ENCODE peak calls at places on chromosomes 3 and 15, in eight cellular contexts. C is PC-3, J is neural progenitor cell, A is foreskin fibroblast, F is ovary, Q is lower leg skin, E is AG09309, W is mesendoderm. D is an unnamed sample.

GRCh38 chr3:106206165-106206564 is 337.4 kb upstream of the CBLB start:
- DNase-seq in Q (no peak), E (no peak), W (no peak), F (no peak), A (peak; percentile 49), J (no peak), C (peak; percentile 14), D (peak; percentile 70)

GRCh38 chr3:31534036-31534435 is 1.3 kb downstream of the STT3B start:
- DNase-seq in J (no peak), A (no peak), E (no peak), C (peak; percentile 37), Q (no peak), W (no peak), F (no peak), D (peak; percentile 41)

GRCh38 chr3:185986201-185986600 is 48.4 kb upstream of the TRA2B start:
- DNase-seq in W (no peak), C (no peak), Q (peak; percentile 85), A (no peak), F (no peak), E (no peak), J (no peak), D (no peak)

GRCh38 chr15:98896802-98897732 is 110.5 kb downstream of the PGPEP1L start:
- DNase-seq in A (peak; percentile 96), E (peak; percentile 100), C (peak; percentile 97), F (no peak), J (no peak), Q (no peak), W (peak; percentile 86), D (no peak)

GRCh38 chr15:69587731-69588130 is 135.1 kb downstream of the RPLP1 start:
- DNase-seq in Q (no peak), A (no peak), E (no peak), W (no peak), J (no peak), C (no peak), F (no peak), D (no peak)

GRCh38 chr15:61743352-61743909 is 316.8 kb downstream of the VPS13C start:
- DNase-seq in W (no peak), F (no peak), C (no peak), E (no peak), A (no peak), Q (no peak), J (no peak), D (no peak)

GRCh38 chr3:50164056-50164455 is 8.9 kb downstream of the SEMA3F start:
- DNase-seq in Q (peak; percentile 97), J (no peak), E (peak; percentile 88), A (peak; percentile 94), W (no peak), C (peak; percentile 98), F (peak; percentile 75), D (no peak)

GRCh38 chr15:42012241-42012640 is 8.6 kb downstream of the PLA2G4E start:
- DNase-seq in E (no peak), Q (no peak), F (no peak), A (no peak), W (no peak), J (no peak), C (no peak), D (no peak)

GRCh38 chr3:12138044-12138443 is 20.7 kb downstream of the TIMP4 start:
- DNase-seq in E (no peak), J (peak; percentile 56), C (peak; percentile 58), Q (no peak), A (peak; percentile 46), W (peak; percentile 41), F (no peak), D (peak; percentile 25)

GRCh38 chr15:80210612-80211554 is 41.1 kb downstream of the CTXND1 start:
- DNase-seq in F (no peak), W (no peak), Q (no peak), J (no peak), C (no peak), E (no peak), A (no peak), D (no peak)

GRCh38 chr3:112097378-112097777 is 11.2 kb downstream of the C3orf52 start:
- DNase-seq in F (no peak), W (peak; percentile 48), A (peak; percentile 98), J (no peak), C (peak; percentile 100), E (peak; percentile 97), Q (no peak), D (no peak)

GRCh38 chr3:12663936-12664908 is at the start of gene RAF1:
- DNase-seq in A (peak; percentile 99), J (peak; percentile 100), F (peak; percentile 99), C (peak; percentile 99), E (peak; percentile 92), W (peak; percentile 99), Q (peak; percentile 99), D (peak; percentile 97)

GRCh38 chr15:59918994-59919951 is 84.8 kb upstream of the FOXB1 start:
- DNase-seq in J (no peak), W (no peak), Q (no peak), E (peak; percentile 11), C (peak; percentile 71), F (no peak), A (peak; percentile 20), D (no peak)

GRCh38 chr3:17801131-17801530 is 58.7 kb upstream of the TBC1D5 start:
- DNase-seq in A (no peak), J (no peak), W (no peak), E (no peak), Q (no peak), C (peak; percentile 52), F (no peak), D (no peak)

GRCh38 chr15:39741258-39741657 is 41.4 kb downstream of the FSIP1 start:
- DNase-seq in C (no peak), E (no peak), J (no peak), Q (no peak), F (no peak), W (no peak), A (peak; percentile 15), D (no peak)

GRCh38 chr15:38217181-38217580 is 35.5 kb upstream of the SPRED1 start:
- DNase-seq in Q (no peak), C (peak; percentile 82), W (no peak), F (no peak), E (no peak), J (no peak), A (peak; percentile 58), D (peak; percentile 78)

GRCh38 chr3:123111640-123112039 is 44.8 kb downstream of the PDIA5 start:
- DNase-seq in E (no peak), Q (no peak), W (no peak), C (no peak), F (no peak), A (no peak), J (no peak), D (no peak)

GRCh38 chr3:31960793-31961431 is 20.1 kb downstream of the OSBPL10 start:
- DNase-seq in Q (no peak), F (no peak), W (peak; percentile 83), A (peak; percentile 60), C (peak; percentile 84), J (no peak), E (no peak), D (no peak)

GRCh38 chr3:56025316-56025715 is 443.0 kb downstream of the ERC2 start:
- DNase-seq in J (no peak), A (no peak), F (no peak), C (no peak), Q (no peak), E (no peak), W (no peak), D (no peak)

GRCh38 chr3:37245003-37245402 is 70.6 kb upstream of the LRRFIP2 start:
- DNase-seq in W (no peak), A (no peak), E (no peak), C (no peak), J (no peak), F (no peak), Q (no peak), D (no peak)
- H3K4me3 ChIP-seq in W (no peak overlapping the region), A (peak overlapping the region; percentile 99), E (peak overlapping the region; percentile 91), C (peak overlapping the region; percentile 87), J (peak overlapping the region; percentile 65), F (no peak overlapping the region), Q (no peak overlapping the region), D (peak overlapping the region; percentile 97)

DNA sequence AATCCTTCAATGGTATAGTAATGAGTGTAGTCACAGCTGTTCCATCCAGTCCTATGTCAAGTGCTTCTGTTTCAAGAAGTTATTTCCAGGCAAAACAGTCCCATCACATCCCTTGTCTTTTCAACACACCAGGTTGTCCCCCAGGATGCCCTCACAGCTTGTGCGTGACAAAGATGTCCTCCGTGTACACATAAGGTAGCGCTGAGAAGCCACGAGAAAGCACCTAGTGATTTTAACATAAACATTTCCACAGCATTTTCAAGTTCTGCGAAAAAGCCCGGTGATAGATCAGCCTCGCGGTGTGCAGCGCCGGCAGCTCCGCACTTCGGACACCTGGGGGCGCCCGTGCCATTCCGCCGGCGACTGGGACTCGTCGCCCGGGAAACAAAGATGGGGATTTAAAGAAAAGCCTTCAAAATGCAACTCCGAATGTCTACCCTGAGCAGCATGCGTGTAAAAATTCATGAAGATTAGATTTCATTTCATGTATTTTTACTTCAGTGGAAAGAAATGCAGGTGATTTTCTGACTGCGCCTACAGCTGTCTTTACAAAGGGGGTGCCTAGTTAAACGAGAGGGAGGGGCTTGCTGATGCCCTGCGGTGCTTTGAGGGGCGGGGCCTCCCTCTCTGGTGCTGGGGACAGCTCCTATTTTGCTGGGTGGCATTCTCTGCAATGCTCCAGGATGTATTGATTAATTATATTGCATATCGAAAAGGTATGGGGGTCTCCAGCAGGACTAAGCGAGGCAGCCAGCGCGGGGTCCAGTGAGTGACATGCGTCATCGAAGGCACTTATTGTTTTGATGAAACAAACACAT is 49.9 kb downstream of the KY start:
- DNase-seq in A (peak; percentile 60), J (peak; percentile 92), Q (no peak), F (peak; percentile 80), W (peak; percentile 78), C (peak; percentile 67), E (peak; percentile 4), D (peak; percentile 29)
- H3K4me3 ChIP-seq in A (no peak overlapping the region), J (peak overlapping the region; percentile 37), Q (no peak overlapping the region), F (peak overlapping the region; percentile 15), W (no peak overlapping the region), C (no peak overlapping the region), E (no peak overlapping the region), D (no peak overlapping the region)

GRCh38 chr3:5222283-5223005 is 34.9 kb downstream of the EDEM1 start:
- DNase-seq in F (no peak), A (no peak), W (no peak), Q (no peak), E (no peak), J (no peak), C (no peak), D (no peak)

GRCh38 chr3:5221701-5222100 is 34.2 kb downstream of the EDEM1 start:
- DNase-seq in F (no peak), C (no peak), E (no peak), A (no peak), Q (no peak), W (no peak), J (no peak), D (no peak)

GRCh38 chr3:5220193-5220592 is 32.7 kb downstream of the EDEM1 start:
- DNase-seq in C (no peak), W (no peak), E (no peak), J (no peak), Q (no peak), A (no peak), F (no peak), D (no peak)

GRCh38 chr3:5219216-5219615 is 31.7 kb downstream of the EDEM1 start:
- DNase-seq in Q (no peak), J (peak; percentile 33), F (no peak), C (no peak), W (no peak), E (no peak), A (no peak), D (no peak)

GRCh38 chr3:5220667-5221431 is 33.3 kb downstream of the EDEM1 start:
- DNase-seq in Q (no peak), A (no peak), C (no peak), J (no peak), F (no peak), W (no peak), E (no peak), D (no peak)
- H3K4me3 ChIP-seq in Q (no peak overlapping the region), A (no peak overlapping the region), C (no peak overlapping the region), J (no peak overlapping the region), F (no peak overlapping the region), W (no peak overlapping the region), E (no peak overlapping the region), D (no peak overlapping the region)

GRCh38 chr3:25471081-25471768 is 43.2 kb downstream of the RARB start:
- DNase-seq in C (no peak), W (no peak), F (no peak), A (no peak), Q (no peak), J (no peak), E (no peak), D (no peak)
- H3K4me3 ChIP-seq in C (no peak overlapping the region), W (no peak overlapping the region), F (no peak overlapping the region), A (no peak overlapping the region), Q (no peak overlapping the region), J (no peak overlapping the region), E (no peak overlapping the region), D (no peak overlapping the region)